ENCODE peak calls at places on chromosomes 3 and 15, in seven cellular contexts. I is tibial artery; B is KG1; E is COR-L47; O is T-helper 17 cell; W is erythroblast; D is CD4-positive, alpha-beta T cell. K is an unnamed sample.

GRCh38 chr3:101940521-101940992 is 91.2 kb downstream of the NFKBIZ start:
- DNase-seq in B (peak), D (no peak), I (peak), E (peak), O (no peak), W (no peak), K (peak)

GRCh38 chr15:95626501-95627361 is 703.8 kb upstream of the NR2F2 start:
- DNase-seq in O (no peak), I (no peak), E (no peak), D (no peak), W (no peak), B (no peak), K (peak)

GRCh38 chr3:168511428-168512014 is 415.8 kb upstream of the GOLIM4 start:
- DNase-seq in W (no peak), O (no peak), D (no peak), E (peak), B (no peak), I (no peak), K (no peak)

GRCh38 chr3:120182613-120183524 is 88.6 kb upstream of the GSK3B start:
- DNase-seq in W (peak), B (no peak), O (no peak), I (no peak), D (no peak), E (peak), K (no peak)

GRCh38 chr3:188469228-188469885 is 315.4 kb downstream of the LPP start:
- DNase-seq in W (no peak), I (peak), B (no peak), E (no peak), O (no peak), D (no peak), K (no peak)

GRCh38 chr3:193982258-193982659 is 153.7 kb upstream of the HES1 start:
- DNase-seq in O (no peak), D (no peak), B (no peak), E (no peak), I (peak), W (no peak), K (no peak)

GRCh38 chr3:75144396-75144795 is 519.7 kb upstream of the FRG2C start:
- DNase-seq in D (no peak), I (no peak), O (no peak), E (no peak), W (peak), B (no peak), K (no peak)

GRCh38 chr3:20696393-20697045 is 510.5 kb upstream of the SGO1 start:
- DNase-seq in W (no peak), E (no peak), I (no peak), B (no peak), O (no peak), D (no peak), K (no peak)

GRCh38 chr15:62957130-62957529 is 85.4 kb upstream of the TPM1 start:
- DNase-seq in D (no peak), B (no peak), O (no peak), E (no peak), I (no peak), W (no peak), K (no peak)

K was measured in glutamatergic neuron.